ENCODE peak calls at places on chromosomes 5 and 9, in eight cellular contexts. N is left cardiac atrium; Z is pancreas; S is upper lobe of right lung; V is hepatocyte; U is CD4-positive, alpha-beta T cell; C is sigmoid colon; X is activated T-cell treated with anti-CD3 and anti-CD28 coated beads, Interleukin-2, amount 50 U/mL, for 48 hours. Y is an unnamed sample.

GRCh38 chr9:69171049-69171448 is 3.0 kb upstream of the TJP2 start:
- DNase-seq in N (peak), Z (no peak), S (no peak), V (peak), U (no peak), C (no peak), X (no peak), Y (no peak)

GRCh38 chr9:116060631-116061030 is 93.0 kb upstream of the PAPPA start:
- DNase-seq in N (no peak), Z (no peak), S (no peak), V (no peak), U (no peak), C (no peak), X (no peak), Y (peak)

GRCh38 chr5:65903581-65903980 is 22.8 kb upstream of the ERBIN start:
- DNase-seq in N (no peak), Z (no peak), S (no peak), V (no peak), U (no peak), C (no peak), X (no peak), Y (no peak)

GRCh38 chr5:15889001-15889400 is 290.6 kb downstream of the MARCHF11 start:
- DNase-seq in N (no peak), Z (no peak), S (no peak), V (no peak), U (no peak), C (no peak), X (no peak), Y (no peak)

GRCh38 chr9:126690431-126691051 is 76.8 kb downstream of the LMX1B start:
- DNase-seq in N (peak), Z (peak), S (peak), V (peak), U (peak), C (peak), X (peak), Y (peak)

GRCh38 chr9:77649109-77649812 is 1.1 kb upstream of the GNA14 start:
- DNase-seq in N (no peak), Z (no peak), S (no peak), V (no peak), U (no peak), C (no peak), X (no peak), Y (peak)

GRCh38 chr5:638501-639252 is 26.5 kb downstream of the CEP72 start:
- DNase-seq in N (no peak), Z (no peak), S (peak), V (no peak), U (no peak), C (no peak), X (no peak), Y (no peak)

GRCh38 chr5:69343083-69343482 is 10.5 kb upstream of the CCDC125 start:
- DNase-seq in N (no peak), Z (no peak), S (no peak), V (no peak), U (no peak), C (no peak), X (no peak), Y (no peak)

GRCh38 chr9:95552241-95552640 is 35.5 kb upstream of the PTCH1 start:
- DNase-seq in N (no peak), Z (no peak), S (no peak), V (no peak), U (no peak), C (no peak), X (no peak), Y (no peak)

GRCh38 chr9:117687532-117687931 is 16.7 kb upstream of the TLR4 start:
- DNase-seq in N (no peak), Z (no peak), S (no peak), V (no peak), U (no peak), C (no peak), X (no peak), Y (no peak)

GRCh38 chr5:55344392-55344992 is 36.7 kb downstream of the MTREX start:
- DNase-seq in N (peak), Z (no peak), S (no peak), V (peak), U (peak), C (peak), X (peak), Y (peak)

GRCh38 chr9:79471577-79472543 is 99.9 kb upstream of the TLE4 start:
- DNase-seq in N (peak), Z (peak), S (no peak), V (peak), U (peak), C (peak), X (no peak), Y (peak)

GRCh38 chr5:150181766-150182545 is 7.9 kb upstream of the SLC6A7 start:
- DNase-seq in N (no peak), Z (no peak), S (no peak), V (no peak), U (no peak), C (no peak), X (no peak), Y (no peak)

GRCh38 chr9:130590305-130590704 is 10.9 kb downstream of the FUBP3 start:
- DNase-seq in N (no peak), Z (no peak), S (no peak), V (no peak), U (no peak), C (no peak), X (no peak), Y (no peak)

GRCh38 chr9:89484475-89485404 is 13.2 kb downstream of the SEMA4D start:
- DNase-seq in N (no peak), Z (no peak), S (no peak), V (no peak), U (no peak), C (no peak), X (peak), Y (peak)

GRCh38 chr5:179806250-179807045 is at the start of gene MGAT4B:
- DNase-seq in N (peak), Z (peak), S (peak), V (peak), U (no peak), C (peak), X (peak), Y (peak)

GRCh38 chr9:13568851-13569618 is 289.5 kb upstream of the MPDZ start:
- DNase-seq in N (no peak), Z (peak), S (no peak), V (peak), U (no peak), C (peak), X (no peak), Y (peak)

GRCh38 chr5:158398360-158399201 is 539.6 kb upstream of the CLINT1 start:
- DNase-seq in N (no peak), Z (no peak), S (no peak), V (no peak), U (no peak), C (no peak), X (no peak), Y (no peak)

GRCh38 chr9:131407717-131408195 is 13.9 kb downstream of the PRRC2B start:
- DNase-seq in N (peak), Z (no peak), S (peak), V (no peak), U (peak), C (peak), X (peak), Y (peak)

GRCh38 chr9:12403721-12404120 is 289.5 kb upstream of the TYRP1 start:
- DNase-seq in N (no peak), Z (no peak), S (no peak), V (no peak), U (no peak), C (no peak), X (no peak), Y (no peak)

GRCh38 chr9:35051069-35051967 is 21.1 kb downstream of the VCP start:
- DNase-seq in N (peak), Z (no peak), S (no peak), V (peak), U (peak), C (no peak), X (peak), Y (peak)

GRCh38 chr9:127390563-127390962 is 6.4 kb upstream of the SLC2A8 start:
- DNase-seq in N (no peak), Z (no peak), S (peak), V (peak), U (no peak), C (no peak), X (no peak), Y (peak)

GRCh38 chr5:174529925-174530681 is 194.3 kb upstream of the MSX2 start:
- DNase-seq in N (no peak), Z (no peak), S (no peak), V (no peak), U (no peak), C (no peak), X (no peak), Y (no peak)

GRCh38 chr5:172385661-172386187 is 68.6 kb downstream of the SH3PXD2B start:
- DNase-seq in N (no peak), Z (no peak), S (no peak), V (no peak), U (no peak), C (peak), X (no peak), Y (no peak)

GRCh38 chr5:121189569-121190305 is 661.9 kb upstream of the FTMT start:
- DNase-seq in N (peak), Z (no peak), S (no peak), V (peak), U (no peak), C (no peak), X (no peak), Y (peak)

GRCh38 chr5:174239718-174240117 is 194.2 kb downstream of the NSG2 start:
- DNase-seq in N (no peak), Z (no peak), S (no peak), V (no peak), U (no peak), C (no peak), X (no peak), Y (no peak)

GRCh38 chr5:178235600-178235998 is 3.0 kb upstream of the PHYKPL start:
- DNase-seq in N (no peak), Z (peak), S (no peak), V (no peak), U (no peak), C (no peak), X (no peak), Y (no peak)

GRCh38 chr9:106305428-106306133 is 557.4 kb upstream of the ZNF462 start:
- DNase-seq in N (no peak), Z (no peak), S (no peak), V (no peak), U (no peak), C (no peak), X (no peak), Y (no peak)

GRCh38 chr5:68405026-68405684 is 189.6 kb downstream of the PIK3R1 start:
- DNase-seq in N (no peak), Z (no peak), S (no peak), V (peak), U (no peak), C (no peak), X (no peak), Y (peak)

GRCh38 chr5:134136771-134137170 is 22.3 kb downstream of the TCF7 start:
- DNase-seq in N (peak), Z (peak), S (peak), V (no peak), U (peak), C (peak), X (peak), Y (no peak)

GRCh38 chr9:137042751-137043727 is 2.9 kb downstream of the NPDC1 start:
- DNase-seq in N (peak), Z (no peak), S (no peak), V (no peak), U (no peak), C (no peak), X (no peak), Y (no peak)

GRCh38 chr5:97115932-97116331 is 26.5 kb downstream of the LIX1 start:
- DNase-seq in N (peak), Z (no peak), S (no peak), V (no peak), U (no peak), C (no peak), X (no peak), Y (no peak)

GRCh38 chr5:14929293-14930065 is 57.9 kb upstream of the ANKH start:
- DNase-seq in N (no peak), Z (no peak), S (no peak), V (no peak), U (no peak), C (no peak), X (no peak), Y (no peak)

GRCh38 chr5:36228505-36228904 is 13.2 kb downstream of the NADK2 start:
- DNase-seq in N (no peak), Z (no peak), S (no peak), V (no peak), U (no peak), C (no peak), X (no peak), Y (no peak)

GRCh38 chr9:10045598-10045997 is 567.2 kb downstream of the PTPRD start:
- DNase-seq in N (no peak), Z (no peak), S (no peak), V (peak), U (no peak), C (no peak), X (no peak), Y (peak)

GRCh38 chr5:142306077-142306502 is 18.7 kb downstream of the SPRY4 start:
- DNase-seq in N (no peak), Z (no peak), S (no peak), V (no peak), U (no peak), C (no peak), X (no peak), Y (no peak)

GRCh38 chr5:16066320-16066719 is 113.3 kb downstream of the MARCHF11 start:
- DNase-seq in N (no peak), Z (no peak), S (no peak), V (no peak), U (no peak), C (no peak), X (no peak), Y (no peak)